ENCODE peak calls at places on chromosomes 2 and 18, in six cellular contexts. E is lower lobe of right lung, Z is gastrocnemius medialis, A is psoas muscle, Q is K562, W is A549. N is an unnamed sample.

GRCh38 chr18:3605562-3606443 is 155.8 kb downstream of the TGIF1 start:
- DNase-seq in E (no peak), Z (no peak), A (no peak), Q (peak; percentile 77), W (no peak), N (no peak)

GRCh38 chr2:95258271-95258670 is 16.0 kb upstream of the PROM2 start:
- DNase-seq in E (no peak), Z (no peak), A (no peak), Q (no peak), W (no peak), N (no peak)

GRCh38 chr18:9094307-9095226 is 7.9 kb upstream of the NDUFV2 start:
- DNase-seq in E (no peak), Z (no peak), A (no peak), Q (peak; percentile 51), W (peak; percentile 35), N (no peak)

GRCh38 chr2:124264496-124265160 is 239.5 kb downstream of the CNTNAP5 start:
- DNase-seq in E (no peak), Z (no peak), A (no peak), Q (no peak), W (no peak), N (peak; percentile 46)

GRCh38 chr2:236177604-236177966 is 9.4 kb upstream of the GBX2 start:
- DNase-seq in E (no peak), Z (peak; percentile 55), A (peak; percentile 66), Q (peak; percentile 68), W (peak; percentile 89), N (peak; percentile 51)

GRCh38 chr2:69298862-69299261 is 88.2 kb downstream of the GFPT1 start:
- DNase-seq in E (no peak), Z (no peak), A (no peak), Q (no peak), W (no peak), N (no peak)

GRCh38 chr18:22935431-22935830 is 2.3 kb downstream of the RBBP8 start:
- DNase-seq in E (no peak), Z (no peak), A (no peak), Q (peak; percentile 21), W (no peak), N (no peak)

GRCh38 chr2:71063216-71063615 is 5.2 kb upstream of the NAGK start:
- DNase-seq in E (no peak), Z (no peak), A (no peak), Q (no peak), W (no peak), N (no peak)

GRCh38 chr2:9473308-9473984 is 905 bp upstream of the IAH1 start:
- DNase-seq in E (no peak), Z (peak; percentile 33), A (no peak), Q (no peak), W (peak; percentile 55), N (no peak)

GRCh38 chr2:236240228-236240990 is 23.8 kb downstream of the ASB18 start:
- DNase-seq in E (no peak), Z (peak; percentile 90), A (peak; percentile 69), Q (no peak), W (no peak), N (no peak)

GRCh38 chr2:209638346-209638745 is 133.3 kb upstream of the UNC80 start:
- DNase-seq in E (no peak), Z (no peak), A (no peak), Q (no peak), W (peak; percentile 2), N (no peak)

GRCh38 chr18:76524900-76525698 is 30.1 kb upstream of the ZNF516 start:
- DNase-seq in E (no peak), Z (no peak), A (no peak), Q (no peak), W (peak; percentile 46), N (peak; percentile 24)

GRCh38 chr2:147173186-147173575 is 671.6 kb upstream of the ACVR2A start:
- DNase-seq in E (no peak), Z (no peak), A (no peak), Q (no peak), W (no peak), N (no peak)

GRCh38 chr2:102438578-102438977 is 15.6 kb downstream of the IL18RAP start:
- DNase-seq in E (no peak), Z (no peak), A (no peak), Q (no peak), W (no peak), N (no peak)

GRCh38 chr18:3665780-3666525 is 216.0 kb downstream of the TGIF1 start:
- DNase-seq in E (peak; percentile 76), Z (peak; percentile 68), A (peak; percentile 73), Q (peak; percentile 94), W (peak; percentile 65), N (peak; percentile 94)

GRCh38 chr18:45589559-45590041 is 25.7 kb upstream of the SLC14A2 start:
- DNase-seq in E (no peak), Z (no peak), A (peak; percentile 33), Q (no peak), W (no peak), N (peak; percentile 87)

GRCh38 chr2:211748339-211748738 is 790.3 kb downstream of the ERBB4 start:
- DNase-seq in E (no peak), Z (no peak), A (no peak), Q (no peak), W (no peak), N (no peak)

GRCh38 chr2:104945211-104945610 is 91.3 kb downstream of the POU3F3 start:
- DNase-seq in E (no peak), Z (no peak), A (no peak), Q (no peak), W (no peak), N (no peak)

GRCh38 chr2:152385718-152386117 is 50.7 kb downstream of the FMNL2 start:
- DNase-seq in E (no peak), Z (no peak), A (no peak), Q (no peak), W (no peak), N (no peak)

GRCh38 chr2:74037379-74037860 is 52.7 kb downstream of the TET3 start:
- DNase-seq in E (no peak), Z (no peak), A (no peak), Q (peak; percentile 73), W (no peak), N (no peak)

DNA sequence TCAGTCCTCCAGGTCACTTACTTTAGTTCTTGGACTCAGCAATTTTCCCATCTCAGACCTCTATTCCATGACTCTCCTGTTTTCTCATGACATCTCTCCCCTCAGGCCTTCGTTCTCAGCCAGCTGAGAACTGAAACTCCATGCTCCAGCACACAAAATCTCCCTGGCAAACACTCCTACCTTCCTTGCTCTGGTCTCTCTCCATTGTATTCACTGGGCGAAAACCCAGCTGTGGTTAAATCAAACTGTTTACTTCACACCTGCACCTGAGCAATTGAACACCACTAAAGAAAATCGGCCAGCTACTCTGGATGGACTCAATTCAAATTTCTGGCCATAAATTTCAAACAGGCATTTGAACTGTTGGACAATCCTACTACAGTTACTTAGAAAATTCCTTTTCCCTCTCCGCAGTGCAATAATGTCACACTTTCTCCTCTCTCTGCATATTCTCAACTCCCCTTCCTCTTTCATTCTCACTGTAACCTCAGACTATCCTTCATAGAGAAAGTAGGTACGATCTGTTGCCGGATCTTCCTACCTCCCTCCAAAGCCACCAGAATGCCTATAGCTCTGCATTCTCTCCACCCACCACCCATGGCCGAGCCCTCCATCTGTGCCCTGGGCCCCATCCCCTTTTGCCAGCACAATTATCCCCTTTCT is 127.7 kb upstream of the SLC1A4 start:
- DNase-seq in E (no peak), Z (no peak), A (no peak), Q (no peak), W (no peak), N (no peak)
- H3K27ac ChIP-seq in E (peak overlapping the region; percentile 97), Z (peak overlapping the region; percentile 95), A (peak overlapping the region; percentile 93), Q (no peak overlapping the region), W (no peak overlapping the region), N (peak overlapping the region; percentile 50)

GRCh38 chr2:187573722-187574121 is 19.5 kb upstream of the TFPI start:
- DNase-seq in E (no peak), Z (no peak), A (no peak), Q (no peak), W (no peak), N (no peak)

GRCh38 chr2:187576906-187577305 is 22.7 kb upstream of the TFPI start:
- DNase-seq in E (no peak), Z (no peak), A (no peak), Q (no peak), W (no peak), N (no peak)

GRCh38 chr2:187580462-187581124 is 26.4 kb upstream of the TFPI start:
- DNase-seq in E (no peak), Z (no peak), A (no peak), Q (peak; percentile 80), W (peak; percentile 7), N (peak; percentile 55)

GRCh38 chr2:187577310-187577709 is 23.1 kb upstream of the TFPI start:
- DNase-seq in E (no peak), Z (no peak), A (no peak), Q (no peak), W (no peak), N (peak; percentile 34)

GRCh38 chr2:187575081-187576067 is 21.1 kb upstream of the TFPI start:
- DNase-seq in E (no peak), Z (no peak), A (no peak), Q (no peak), W (no peak), N (no peak)
- H3K4me3 ChIP-seq in E (no peak overlapping the region), Z (no peak overlapping the region), A (no peak overlapping the region), Q (no peak overlapping the region), W (no peak overlapping the region), N (no peak overlapping the region)

DNA sequence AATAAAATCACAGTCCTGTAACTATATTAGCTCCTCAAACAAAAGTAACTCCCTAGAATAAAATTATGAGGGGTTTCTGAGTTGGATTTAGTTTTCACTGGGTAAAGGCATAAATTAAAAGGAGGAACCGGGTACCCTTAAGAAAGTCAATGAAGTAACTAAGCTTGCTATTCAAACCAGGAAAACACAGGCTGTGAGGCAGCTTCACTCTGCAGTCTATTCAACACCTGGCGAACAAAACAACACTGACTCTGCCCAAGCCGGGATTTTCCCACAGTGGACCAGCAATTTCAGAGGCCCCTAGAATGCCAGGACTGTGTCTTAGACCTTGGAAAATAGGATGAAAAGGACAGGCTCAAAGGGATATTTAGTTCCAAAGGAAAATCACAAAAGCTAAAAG is 24.6 kb upstream of the CREB1 start:
- DNase-seq in E (no peak), Z (no peak), A (no peak), Q (no peak), W (no peak), N (no peak)
- H3K27ac ChIP-seq in E (peak overlapping the region; percentile 24), Z (no peak overlapping the region), A (no peak overlapping the region), Q (no peak overlapping the region), W (peak overlapping the region; percentile 69), N (peak overlapping the region; percentile 59)

GRCh38 chr18:13454363-13455150 is 236.0 kb downstream of the LDLRAD4 start:
- DNase-seq in E (no peak), Z (no peak), A (no peak), Q (no peak), W (no peak), N (no peak)

GRCh38 chr18:13452851-13453524 is 234.4 kb downstream of the LDLRAD4 start:
- DNase-seq in E (no peak), Z (no peak), A (no peak), Q (no peak), W (no peak), N (no peak)

GRCh38 chr18:13455470-13455869 is 236.9 kb downstream of the LDLRAD4 start:
- DNase-seq in E (no peak), Z (no peak), A (no peak), Q (no peak), W (no peak), N (no peak)

GRCh38 chr18:13452448-13452811 is 233.9 kb downstream of the LDLRAD4 start:
- DNase-seq in E (no peak), Z (no peak), A (peak; percentile 43), Q (no peak), W (peak; percentile 10), N (peak; percentile 43)

DNA sequence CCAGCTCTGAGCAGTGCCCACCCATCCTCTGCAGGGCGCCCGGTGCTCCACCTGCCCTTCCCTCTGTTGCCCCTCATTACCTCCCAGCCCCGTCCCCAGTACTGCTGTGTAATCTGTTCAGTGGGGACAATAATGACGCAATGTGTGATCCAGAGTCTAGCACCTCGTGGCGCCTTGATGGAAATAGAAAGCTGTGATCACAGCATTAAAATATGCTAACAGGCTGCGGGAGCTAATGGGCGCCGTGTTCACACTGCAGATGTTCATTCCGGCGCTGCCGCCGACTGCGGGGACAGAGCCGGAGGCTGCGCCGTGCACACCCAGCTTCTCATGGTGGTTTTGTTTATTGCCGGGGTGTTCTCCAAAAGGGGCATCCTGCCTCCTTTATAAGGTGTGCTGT is 235.2 kb downstream of the LDLRAD4 start:
- DNase-seq in E (no peak), Z (no peak), A (no peak), Q (no peak), W (no peak), N (no peak)
- H3K4me3 ChIP-seq in E (no peak overlapping the region), Z (no peak overlapping the region), A (no peak overlapping the region), Q (no peak overlapping the region), W (no peak overlapping the region), N (no peak overlapping the region)

N was measured in cardiac muscle cell.